ENCODE peak calls at places on chromosomes 6 and 20, in five cellular contexts. One of them, this sample, is unnamed.

GRCh38 chr20:4962257-4962855 is 39.0 kb downstream of the SLC23A2 start:
- DNase-seq in HCT116: no peak
- DNase-seq in endodermal cell: no peak
- DNase-seq in CD4-positive, alpha-beta T cell: peak; percentile 24
- DNase-seq in pulmonary artery endothelial cell: no peak
- DNase-seq in this sample: no peak

GRCh38 chr20:59812286-59813125 is 120.9 kb downstream of the SYCP2 start:
- DNase-seq in endodermal cell: peak; percentile 30
- DNase-seq in CD4-positive, alpha-beta T cell: no peak
- DNase-seq in HCT116: no peak
- DNase-seq in pulmonary artery endothelial cell: no peak
- DNase-seq in this sample: no peak

GRCh38 chr6:142378138-142378875 is 76.5 kb downstream of the ADGRG6 start:
- DNase-seq in HCT116: peak; percentile 53
- DNase-seq in endodermal cell: no peak
- DNase-seq in pulmonary artery endothelial cell: peak; percentile 89
- DNase-seq in CD4-positive, alpha-beta T cell: no peak
- DNase-seq in this sample: peak; percentile 46

GRCh38 chr6:111591370-111591900 is 14.2 kb downstream of the TRAF3IP2 start:
- DNase-seq in HCT116: peak; percentile 92
- DNase-seq in endodermal cell: no peak
- DNase-seq in CD4-positive, alpha-beta T cell: no peak
- DNase-seq in pulmonary artery endothelial cell: no peak
- DNase-seq in this sample: peak; percentile 89

GRCh38 chr6:27672113-27672799 is 199.4 kb upstream of the ZNF184 start:
- DNase-seq in endodermal cell: peak; percentile 92
- DNase-seq in pulmonary artery endothelial cell: no peak
- DNase-seq in HCT116: peak; percentile 90
- DNase-seq in CD4-positive, alpha-beta T cell: no peak
- DNase-seq in this sample: peak; percentile 86

GRCh38 chr20:1777476-1777820 is 117.8 kb upstream of the SIRPA start:
- DNase-seq in endodermal cell: no peak
- DNase-seq in CD4-positive, alpha-beta T cell: no peak
- DNase-seq in HCT116: no peak
- DNase-seq in pulmonary artery endothelial cell: no peak
- DNase-seq in this sample: no peak

GRCh38 chr6:10528170-10528981 is 7.2 kb downstream of the GCNT2 start:
- DNase-seq in endodermal cell: peak; percentile 66
- DNase-seq in pulmonary artery endothelial cell: peak; percentile 44
- DNase-seq in HCT116: no peak
- DNase-seq in CD4-positive, alpha-beta T cell: peak; percentile 5
- DNase-seq in this sample: no peak

GRCh38 chr6:43184268-43184985 is 2.4 kb downstream of the CUL9 start:
- DNase-seq in CD4-positive, alpha-beta T cell: no peak
- DNase-seq in HCT116: no peak
- DNase-seq in endodermal cell: no peak
- DNase-seq in pulmonary artery endothelial cell: no peak
- DNase-seq in this sample: no peak

GRCh38 chr20:21981607-21982344 is 276.3 kb downstream of the PAX1 start:
- DNase-seq in pulmonary artery endothelial cell: no peak
- DNase-seq in endodermal cell: no peak
- DNase-seq in CD4-positive, alpha-beta T cell: no peak
- DNase-seq in HCT116: no peak
- DNase-seq in this sample: no peak

GRCh38 chr20:6866741-6867140 is 99.3 kb downstream of the BMP2 start:
- DNase-seq in HCT116: no peak
- DNase-seq in endodermal cell: no peak
- DNase-seq in CD4-positive, alpha-beta T cell: no peak
- DNase-seq in pulmonary artery endothelial cell: no peak
- DNase-seq in this sample: no peak

GRCh38 chr20:38186788-38187221 is 21.7 kb upstream of the TGM2 start:
- DNase-seq in pulmonary artery endothelial cell: no peak
- DNase-seq in CD4-positive, alpha-beta T cell: no peak
- DNase-seq in HCT116: peak; percentile 59
- DNase-seq in endodermal cell: peak; percentile 8
- DNase-seq in this sample: peak; percentile 43

GRCh38 chr6:170253910-170254269 is 37.0 kb downstream of the DLL1 start:
- DNase-seq in CD4-positive, alpha-beta T cell: no peak
- DNase-seq in endodermal cell: no peak
- DNase-seq in HCT116: no peak
- DNase-seq in pulmonary artery endothelial cell: no peak
- DNase-seq in this sample: no peak

GRCh38 chr6:148497717-148498116 is 155.1 kb downstream of the SASH1 start:
- DNase-seq in pulmonary artery endothelial cell: no peak
- DNase-seq in endodermal cell: no peak
- DNase-seq in HCT116: no peak
- DNase-seq in CD4-positive, alpha-beta T cell: no peak
- DNase-seq in this sample: no peak